ENCODE peak calls at places on chromosomes 3 and 15, in eight cellular contexts. X is endothelial cell of umbilical vein, Z is MM.1S, L is kidney, F is GM23248, Q is H9, A is SK-N-MC, D is fibroblast of lung. I is an unnamed sample. For H3K9me3, the result is how much of the 10 kb centered on the place peaks cover.

GRCh38 chr15:65062061-65062460 is 5.7 kb downstream of the RASL12 start:
- DNase-seq in X (no peak), L (no peak), D (no peak), Z (no peak), Q (no peak), F (no peak), A (no peak), I (no peak)

GRCh38 chr3:37864904-37865303 is 3.2 kb downstream of the CTDSPL start:
- DNase-seq in D (no peak), F (no peak), X (no peak), Q (no peak), L (no peak), Z (peak), A (no peak), I (no peak)

GRCh38 chr3:117630885-117631284 is 921.3 kb downstream of the TUSC7 start:
- DNase-seq in Z (no peak), F (no peak), A (no peak), L (no peak), Q (no peak), X (no peak), D (no peak), I (no peak)

GRCh38 chr15:92118162-92118935 is 264.8 kb downstream of the SLCO3A1 start:
- DNase-seq in Z (no peak), F (peak), L (no peak), D (peak), A (no peak), X (no peak), Q (peak), I (peak)

GRCh38 chr3:175103298-175103697 is 244.2 kb downstream of the NAALADL2 start:
- DNase-seq in F (no peak), X (no peak), D (no peak), Q (no peak), Z (no peak), A (no peak), L (no peak), I (no peak)

GRCh38 chr3:168322941-168323340 is 227.2 kb upstream of the GOLIM4 start:
- DNase-seq in A (no peak), X (no peak), F (peak), D (peak), Q (no peak), Z (no peak), L (no peak), I (no peak)

GRCh38 chr15:50911641-50912040 is 3.2 kb downstream of the AP4E1 start:
- DNase-seq in F (peak), D (no peak), Z (no peak), L (no peak), Q (no peak), A (no peak), X (no peak), I (no peak)

GRCh38 chr15:32029409-32029861 is 880 bp upstream of the CHRNA7 start:
- DNase-seq in L (no peak), F (peak), Q (peak), X (peak), A (no peak), D (no peak), Z (peak), I (no peak)

GRCh38 chr15:77107531-77108355 is 36.8 kb upstream of the TSPAN3 start:
- DNase-seq in D (peak), Q (peak), L (no peak), F (peak), Z (peak), A (no peak), X (peak), I (no peak)

GRCh38 chr15:80095959-80096358 is 36.5 kb downstream of the ZFAND6 start:
- DNase-seq in F (no peak), D (no peak), Z (no peak), Q (no peak), X (no peak), A (no peak), L (no peak), I (no peak)

GRCh38 chr3:169529013-169529412 is 134.5 kb downstream of the MECOM start:
- DNase-seq in F (no peak), L (no peak), Z (no peak), D (no peak), Q (no peak), A (no peak), X (peak), I (no peak)

GRCh38 chr3:183515968-183516851 is 39.3 kb downstream of the KLHL6 start:
- DNase-seq in F (no peak), A (no peak), D (no peak), Q (no peak), X (no peak), L (no peak), Z (peak), I (no peak)

GRCh38 chr3:186510374-186511079 is 33.7 kb downstream of the CRYGS start:
- DNase-seq in L (no peak), D (peak), A (no peak), Q (no peak), X (no peak), F (peak), Z (no peak), I (peak)

GRCh38 chr3:67481126-67481525 is 173.3 kb downstream of the SUCLG2 start:
- DNase-seq in F (no peak), D (no peak), A (no peak), X (no peak), Q (no peak), Z (no peak), L (no peak), I (no peak)
- H3K9ac ChIP-seq in F (no peak), D (no peak), A (no peak), X (no peak), Q (no peak), Z (no peak), L (no peak), I (no peak)

GRCh38 chr15:26531489-26531888 is 241.4 kb downstream of the GABRB3 start:
- DNase-seq in D (no peak), X (no peak), Q (no peak), A (no peak), Z (no peak), L (no peak), F (no peak), I (no peak)
- H3K9me3 ChIP-seq in D (under half), X (under half), Q (under half), A (under half), Z (under half), L (under half), F (under half), I (under half)

GRCh38 chr15:96232335-96232734 is 98.2 kb upstream of the NR2F2 start:
- DNase-seq in L (no peak), X (no peak), F (no peak), D (no peak), Z (no peak), Q (no peak), A (no peak), I (peak)
- H3K9ac ChIP-seq in L (no peak), X (no peak), F (no peak), D (no peak), Z (no peak), Q (no peak), A (no peak), I (no peak)

DNA sequence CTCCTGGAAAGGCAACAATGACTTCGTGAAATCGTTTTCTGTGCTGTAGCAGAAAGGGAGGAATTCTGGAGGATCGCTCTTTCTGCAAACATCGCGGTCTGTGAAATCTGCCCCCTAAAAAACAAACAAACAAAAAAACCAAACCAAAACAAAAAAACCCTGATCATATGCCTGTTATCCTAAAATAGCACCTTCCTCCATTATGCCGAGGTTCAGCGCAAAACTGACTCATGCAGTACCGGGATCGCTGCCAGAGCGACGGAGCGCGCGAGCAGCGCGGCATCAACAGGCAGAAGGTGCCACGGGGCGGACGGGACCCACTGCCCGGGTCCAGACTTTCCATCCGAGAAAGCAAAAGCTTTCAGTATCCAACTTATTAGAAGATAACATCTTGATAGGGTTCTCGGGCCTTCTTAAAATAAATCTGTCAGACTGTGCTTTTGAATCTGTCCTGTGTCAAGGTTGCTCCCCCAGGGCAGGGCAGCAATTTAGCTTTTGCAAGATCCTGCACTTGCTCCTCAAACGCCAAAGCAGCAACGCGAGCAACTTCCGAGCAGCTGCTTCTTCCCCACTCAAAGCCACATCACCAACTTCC is 156.0 kb downstream of the FGF12 start:
- DNase-seq in Q (peak), A (no peak), X (peak), D (peak), F (peak), L (peak), Z (no peak), I (peak)
- H3K9me3 ChIP-seq in Q (under half), A (under half), X (under half), D (under half), F (under half), L (under half), Z (under half), I (under half)

GRCh38 chr3:141074529-141074928 is 23.4 kb downstream of the SPSB4 start:
- DNase-seq in Z (no peak), A (no peak), Q (peak), D (no peak), X (no peak), L (no peak), F (no peak), I (no peak)
- H3K9ac ChIP-seq in Z (no peak), A (no peak), Q (no peak), D (no peak), X (no peak), L (no peak), F (no peak), I (no peak)

I was measured in mammary epithelial cell.